ENCODE peak calls at places on chromosomes 7 and 10, in six cellular contexts. C, O, E, D, K and H are unnamed samples.

GRCh38 chr7:95545007-95545615 is 51.2 kb downstream of the PDK4 start:
- DNase-seq in O (no peak), D (no peak), C (peak; percentile 46), K (no peak), E (no peak), H (no peak)

GRCh38 chr7:3965794-3966395 is 664.8 kb downstream of the SDK1 start:
- DNase-seq in C (no peak), K (no peak), E (no peak), D (no peak), O (no peak), H (no peak)

GRCh38 chr10:70222340-70222794 is 10.9 kb downstream of the PPA1 start:
- DNase-seq in D (no peak), K (no peak), C (no peak), E (no peak), O (no peak), H (no peak)

GRCh38 chr7:35032166-35032565 is 5.1 kb downstream of the DPY19L1 start:
- DNase-seq in O (no peak), C (no peak), D (no peak), E (no peak), K (no peak), H (no peak)

GRCh38 chr10:102492983-102493382 is 9.5 kb downstream of the ACTR1A start:
- DNase-seq in C (no peak), E (no peak), D (no peak), K (no peak), O (no peak), H (no peak)

GRCh38 chr7:47795631-47796030 is 152.6 kb downstream of the PKD1L1 start:
- DNase-seq in K (no peak), O (no peak), C (no peak), D (no peak), E (no peak), H (no peak)

GRCh38 chr10:63760034-63760707 is 239.0 kb downstream of the REEP3 start:
- DNase-seq in K (no peak), D (no peak), C (no peak), E (no peak), O (no peak), H (no peak)

GRCh38 chr7:44966731-44967538 is 11.9 kb downstream of the MYO1G start:
- DNase-seq in O (no peak), C (no peak), D (peak; percentile 32), K (no peak), E (no peak), H (no peak)

GRCh38 chr10:33199731-33200130 is 134.7 kb downstream of the NRP1 start:
- DNase-seq in K (no peak), O (no peak), C (no peak), D (no peak), E (no peak), H (no peak)

GRCh38 chr10:79208251-79208983 is 138.9 kb upstream of the PPIF start:
- DNase-seq in D (no peak), K (peak; percentile 42), O (no peak), C (no peak), E (no peak), H (no peak)

GRCh38 chr10:35884657-35885071 is 242.6 kb upstream of the FZD8 start:
- DNase-seq in O (no peak), D (no peak), E (no peak), K (no peak), C (no peak), H (no peak)

GRCh38 chr7:158239290-158239981 is 348.2 kb downstream of the PTPRN2 start:
- DNase-seq in C (no peak), E (no peak), O (no peak), K (no peak), D (peak; percentile 64), H (no peak)

DNA sequence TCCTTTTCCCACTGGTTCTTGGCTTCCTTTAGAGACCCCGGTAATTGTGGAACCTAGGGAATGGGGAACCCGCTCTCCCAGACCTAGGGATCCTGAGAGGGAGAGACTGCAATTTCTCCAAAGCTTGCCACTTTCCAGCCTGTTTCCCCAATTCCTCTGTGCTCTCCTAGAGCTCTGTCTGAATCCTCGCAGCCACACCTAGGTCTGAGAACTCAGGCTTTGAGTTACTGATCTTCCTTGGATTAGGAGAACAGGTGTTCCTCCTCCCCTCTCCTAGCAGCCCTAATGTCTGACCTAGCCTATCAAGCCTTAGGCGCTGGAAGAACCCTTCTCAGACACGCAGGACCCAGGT is 20.0 kb downstream of the WNT8B start:
- DNase-seq in D (no peak), O (no peak), C (no peak), E (no peak), K (no peak), H (no peak)
- H3K4me3 ChIP-seq in D (peak overlapping the region; percentile 65), O (peak overlapping the region; percentile 40), C (peak overlapping the region; percentile 30), E (no peak overlapping the region), K (peak overlapping the region; percentile 48), H (peak overlapping the region; percentile 73)

GRCh38 chr7:71486414-71486813 is 354.5 kb downstream of the GALNT17 start:
- DNase-seq in K (no peak), D (no peak), O (no peak), E (no peak), C (no peak), H (no peak)
- H3K9me3 ChIP-seq in K (no peaks in the 10 kb centered on the region), D (peaks cover 3% of the 10 kb centered on the region), O (no peaks in the 10 kb centered on the region), E (no peaks in the 10 kb centered on the region), C (no peaks in the 10 kb centered on the region), H (no peaks in the 10 kb centered on the region)

GRCh38 chr10:24239289-24239688 is 30.4 kb downstream of the KIAA1217 start:
- DNase-seq in C (no peak), O (no peak), K (no peak), D (no peak), E (no peak), H (no peak)
- H3K4me3 ChIP-seq in C (no peak overlapping the region), O (peak overlapping the region; percentile 43), K (peak overlapping the region; percentile 41), D (no peak overlapping the region), E (no peak overlapping the region), H (no peak overlapping the region)

GRCh38 chr7:68122806-68123205 is 1126.2 kb downstream of the TYW1 start:
- DNase-seq in C (no peak), O (no peak), D (no peak), E (no peak), K (no peak), H (no peak)

GRCh38 chr7:68121056-68121455 is 1124.4 kb downstream of the TYW1 start:
- DNase-seq in E (no peak), O (no peak), D (no peak), C (no peak), K (no peak), H (no peak)

GRCh38 chr7:68125173-68125572 is 1128.5 kb downstream of the TYW1 start:
- DNase-seq in O (no peak), E (no peak), C (no peak), D (no peak), K (no peak), H (no peak)

GRCh38 chr7:68119411-68119810 is 1122.8 kb downstream of the TYW1 start:
- DNase-seq in K (no peak), C (no peak), D (no peak), E (no peak), O (no peak), H (no peak)

DNA sequence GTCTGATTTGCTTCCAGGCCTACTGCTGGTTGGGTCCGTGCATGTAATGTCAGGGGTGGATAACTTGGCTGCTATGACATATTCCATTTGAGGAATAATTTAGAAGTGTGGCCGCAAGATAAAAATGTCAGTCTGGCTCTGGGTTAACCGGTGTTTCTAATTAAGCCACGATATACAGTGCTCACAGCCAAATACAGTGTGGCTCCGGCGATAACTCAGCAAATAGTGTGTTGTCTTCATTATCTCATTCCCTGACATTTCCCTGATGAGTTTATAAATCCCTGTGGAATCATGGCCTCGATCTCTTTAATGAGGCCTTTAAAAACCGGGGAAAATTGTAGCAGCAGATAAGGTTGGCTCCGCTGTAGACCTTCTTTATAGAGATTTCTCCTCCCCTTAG is 1125.0 kb downstream of the TYW1 start:
- DNase-seq in C (no peak), E (no peak), D (peak; percentile 79), O (no peak), K (no peak), H (no peak)
- H3K9me3 ChIP-seq in C (no peaks in the 10 kb centered on the region), E (peaks cover 4% of the 10 kb centered on the region), D (peaks cover 17% of the 10 kb centered on the region), O (no peaks in the 10 kb centered on the region), K (no peaks in the 10 kb centered on the region), H (peaks cover 4% of the 10 kb centered on the region)

DNA sequence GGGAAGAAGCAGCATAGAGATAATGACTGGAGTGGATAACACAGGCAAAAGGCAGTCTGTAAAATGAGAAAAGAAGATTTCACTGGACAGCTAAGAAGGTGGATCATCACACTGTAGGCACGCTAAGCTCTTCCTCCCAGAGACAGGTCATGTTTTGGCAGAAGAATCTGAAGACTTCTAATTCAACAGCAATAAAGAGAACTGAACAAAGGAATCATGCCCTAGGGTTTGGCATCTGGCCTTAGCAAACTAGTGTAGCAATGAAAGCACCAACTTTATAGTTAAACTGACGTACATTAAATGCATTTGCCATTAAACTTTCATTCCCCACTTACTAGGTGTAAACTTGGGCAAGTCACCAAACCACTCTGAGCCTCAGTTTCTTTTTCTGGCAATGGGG is 84.4 kb upstream of the SEM1 start:
- DNase-seq in D (no peak), E (no peak), O (no peak), C (no peak), K (no peak), H (no peak)
- H3K4me3 ChIP-seq in D (no peak overlapping the region), E (no peak overlapping the region), O (no peak overlapping the region), C (no peak overlapping the region), K (no peak overlapping the region), H (no peak overlapping the region)

GRCh38 chr10:129767751-129768150 is 196.3 kb downstream of the EBF3 start:
- DNase-seq in E (no peak), D (no peak), O (no peak), C (peak; percentile 7), K (no peak), H (no peak)
- H3K9me3 ChIP-seq in E (no peaks in the 10 kb centered on the region), D (no peaks in the 10 kb centered on the region), O (no peaks in the 10 kb centered on the region), C (no peaks in the 10 kb centered on the region), K (no peaks in the 10 kb centered on the region), H (peaks cover 3% of the 10 kb centered on the region)